ENCODE peak calls at places on chromosomes 7 and 10, in seven cellular contexts. One of them, this sample, is unnamed.

GRCh38 chr10:54133201-54133600 is 667.8 kb downstream of the PCDH15 start:
- DNase-seq in right lobe of liver: no peak
- DNase-seq in fibroblast of mammary gland: no peak
- DNase-seq in BE2C: no peak
- DNase-seq in PC-3: peak
- DNase-seq in lung: no peak
- DNase-seq in upper lobe of left lung: no peak
- DNase-seq in this sample: no peak

GRCh38 chr7:44881610-44882009 is 3.7 kb downstream of the PURB start:
- DNase-seq in right lobe of liver: no peak
- DNase-seq in fibroblast of mammary gland: peak
- DNase-seq in BE2C: no peak
- DNase-seq in PC-3: peak
- DNase-seq in lung: no peak
- DNase-seq in upper lobe of left lung: no peak
- DNase-seq in this sample: no peak

GRCh38 chr7:114857605-114858004 is 64.3 kb upstream of the MDFIC start:
- DNase-seq in right lobe of liver: no peak
- DNase-seq in fibroblast of mammary gland: no peak
- DNase-seq in BE2C: no peak
- DNase-seq in PC-3: no peak
- DNase-seq in lung: no peak
- DNase-seq in upper lobe of left lung: no peak
- DNase-seq in this sample: no peak

GRCh38 chr7:84701524-84702306 is 485.1 kb downstream of the SEMA3D start:
- DNase-seq in right lobe of liver: no peak
- DNase-seq in fibroblast of mammary gland: peak
- DNase-seq in BE2C: no peak
- DNase-seq in PC-3: peak
- DNase-seq in lung: no peak
- DNase-seq in upper lobe of left lung: no peak
- DNase-seq in this sample: no peak

GRCh38 chr10:133206311-133207040 is 23.5 kb upstream of the UTF1 start:
- DNase-seq in right lobe of liver: no peak
- DNase-seq in fibroblast of mammary gland: no peak
- DNase-seq in BE2C: no peak
- DNase-seq in PC-3: no peak
- DNase-seq in lung: no peak
- DNase-seq in upper lobe of left lung: peak
- DNase-seq in this sample: no peak

GRCh38 chr10:113522460-113522859 is 30.4 kb upstream of the HABP2 start:
- DNase-seq in right lobe of liver: no peak
- DNase-seq in fibroblast of mammary gland: no peak
- DNase-seq in BE2C: no peak
- DNase-seq in PC-3: no peak
- DNase-seq in lung: no peak
- DNase-seq in upper lobe of left lung: no peak
- DNase-seq in this sample: no peak

GRCh38 chr10:50577681-50578350 is 45.9 kb downstream of the SGMS1 start:
- DNase-seq in right lobe of liver: no peak
- DNase-seq in fibroblast of mammary gland: peak
- DNase-seq in BE2C: peak
- DNase-seq in PC-3: peak
- DNase-seq in lung: no peak
- DNase-seq in upper lobe of left lung: no peak
- DNase-seq in this sample: no peak

GRCh38 chr10:28311104-28311503 is 8.2 kb upstream of the MPP7 start:
- DNase-seq in right lobe of liver: no peak
- DNase-seq in fibroblast of mammary gland: no peak
- DNase-seq in BE2C: no peak
- DNase-seq in PC-3: no peak
- DNase-seq in lung: no peak
- DNase-seq in upper lobe of left lung: no peak
- DNase-seq in this sample: no peak

GRCh38 chr10:80580811-80581468 is 43.2 kb downstream of the SH2D4B start:
- DNase-seq in right lobe of liver: no peak
- DNase-seq in fibroblast of mammary gland: no peak
- DNase-seq in BE2C: no peak
- DNase-seq in PC-3: no peak
- DNase-seq in lung: peak
- DNase-seq in upper lobe of left lung: no peak
- DNase-seq in this sample: peak

GRCh38 chr7:138879356-138879755 is 81.4 kb upstream of the ATP6V0A4 start:
- DNase-seq in right lobe of liver: no peak
- DNase-seq in fibroblast of mammary gland: no peak
- DNase-seq in BE2C: no peak
- DNase-seq in PC-3: no peak
- DNase-seq in lung: no peak
- DNase-seq in upper lobe of left lung: peak
- DNase-seq in this sample: no peak

GRCh38 chr10:44723654-44724053 is 187.5 kb upstream of the TMEM72 start:
- DNase-seq in right lobe of liver: no peak
- DNase-seq in fibroblast of mammary gland: peak
- DNase-seq in BE2C: no peak
- DNase-seq in PC-3: peak
- DNase-seq in lung: no peak
- DNase-seq in upper lobe of left lung: no peak
- DNase-seq in this sample: no peak

GRCh38 chr7:5284304-5285281 is 1.9 kb downstream of the SLC29A4 start:
- DNase-seq in right lobe of liver: peak
- DNase-seq in fibroblast of mammary gland: peak
- DNase-seq in BE2C: peak
- DNase-seq in PC-3: peak
- DNase-seq in lung: peak
- DNase-seq in upper lobe of left lung: peak
- DNase-seq in this sample: no peak

GRCh38 chr7:31214751-31215150 is 125.8 kb downstream of the NEUROD6 start:
- DNase-seq in right lobe of liver: no peak
- DNase-seq in fibroblast of mammary gland: no peak
- DNase-seq in BE2C: no peak
- DNase-seq in PC-3: no peak
- DNase-seq in lung: no peak
- DNase-seq in upper lobe of left lung: no peak
- DNase-seq in this sample: no peak

GRCh38 chr7:5491251-5492044 is 67.8 kb upstream of the TNRC18 start:
- DNase-seq in right lobe of liver: no peak
- DNase-seq in fibroblast of mammary gland: no peak
- DNase-seq in BE2C: peak
- DNase-seq in PC-3: no peak
- DNase-seq in lung: no peak
- DNase-seq in upper lobe of left lung: peak
- DNase-seq in this sample: no peak

DNA sequence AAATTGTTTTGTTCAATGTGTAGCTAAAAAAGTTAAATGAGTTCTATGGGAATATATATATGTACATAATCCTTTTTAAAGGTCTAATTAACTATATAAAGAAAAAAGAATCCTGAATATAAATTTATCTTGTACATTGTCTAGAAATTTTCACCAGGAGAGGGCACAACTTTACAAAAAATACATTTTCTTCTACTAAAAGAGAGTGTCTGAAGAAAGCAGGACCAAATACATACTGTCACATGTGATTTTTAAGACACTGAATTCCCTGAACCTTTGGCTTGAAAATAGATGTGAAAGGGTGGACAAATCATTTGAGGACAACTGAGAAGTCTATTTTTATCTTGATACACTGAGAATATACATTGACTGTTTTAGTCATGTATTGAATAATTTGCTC is 204.3 kb downstream of the DGKB start:
- DNase-seq in right lobe of liver: no peak
- DNase-seq in fibroblast of mammary gland: peak
- DNase-seq in BE2C: no peak
- DNase-seq in PC-3: peak
- DNase-seq in lung: no peak
- DNase-seq in upper lobe of left lung: no peak
- DNase-seq in this sample: no peak
- TF ChIP-seq CTCF in right lobe of liver: peak
- TF ChIP-seq CTCF in fibroblast of mammary gland: no peak
- TF ChIP-seq CTCF in BE2C: no peak
- TF ChIP-seq CTCF in PC-3: peak
- TF ChIP-seq CTCF in lung: no peak
- TF ChIP-seq CTCF in upper lobe of left lung: no peak
- TF ChIP-seq CTCF in this sample: peak

GRCh38 chr10:63007112-63007511 is 126.0 kb upstream of the NRBF2 start:
- DNase-seq in right lobe of liver: no peak
- DNase-seq in fibroblast of mammary gland: no peak
- DNase-seq in BE2C: no peak
- DNase-seq in PC-3: no peak
- DNase-seq in lung: no peak
- DNase-seq in upper lobe of left lung: no peak
- DNase-seq in this sample: no peak

GRCh38 chr10:63008491-63008890 is 124.6 kb upstream of the NRBF2 start:
- DNase-seq in right lobe of liver: no peak
- DNase-seq in fibroblast of mammary gland: no peak
- DNase-seq in BE2C: no peak
- DNase-seq in PC-3: peak
- DNase-seq in lung: no peak
- DNase-seq in upper lobe of left lung: no peak
- DNase-seq in this sample: no peak

GRCh38 chr10:63005246-63005645 is 127.9 kb upstream of the NRBF2 start:
- DNase-seq in right lobe of liver: no peak
- DNase-seq in fibroblast of mammary gland: peak
- DNase-seq in BE2C: no peak
- DNase-seq in PC-3: peak
- DNase-seq in lung: no peak
- DNase-seq in upper lobe of left lung: no peak
- DNase-seq in this sample: no peak

DNA sequence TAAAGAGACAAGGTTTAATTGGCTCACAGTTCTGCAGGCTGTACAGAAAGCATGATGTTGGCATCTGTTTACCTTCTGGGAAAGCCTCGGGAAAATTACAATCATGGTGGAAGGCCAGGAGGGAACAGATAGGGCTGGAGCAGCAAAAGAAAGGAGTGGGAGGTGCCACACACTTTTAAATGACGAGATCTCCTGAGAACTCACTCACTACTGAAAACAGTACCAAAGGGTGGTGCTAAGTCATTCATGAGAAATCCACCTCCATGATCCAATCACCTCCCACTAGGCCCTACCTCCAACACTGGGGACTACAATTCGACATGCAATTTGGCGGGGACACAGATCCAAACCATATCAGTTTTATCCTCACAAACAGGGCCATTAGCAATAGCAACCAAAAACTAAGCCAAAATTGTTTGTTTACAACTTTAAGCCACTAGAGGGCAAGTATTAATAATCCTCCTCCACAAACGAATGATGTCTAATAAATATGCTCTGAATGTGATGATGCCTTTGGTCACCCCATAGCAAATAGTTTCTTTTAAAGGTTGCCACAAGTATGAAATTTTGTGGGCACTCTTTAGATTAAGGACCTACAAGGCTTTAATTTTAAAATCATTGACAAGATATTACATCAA is 129.2 kb upstream of the NRBF2 start:
- DNase-seq in right lobe of liver: no peak
- DNase-seq in fibroblast of mammary gland: peak
- DNase-seq in BE2C: no peak
- DNase-seq in PC-3: peak
- DNase-seq in lung: no peak
- DNase-seq in upper lobe of left lung: no peak
- DNase-seq in this sample: no peak
- TF ChIP-seq CTCF in right lobe of liver: peak
- TF ChIP-seq CTCF in fibroblast of mammary gland: peak
- TF ChIP-seq CTCF in BE2C: peak
- TF ChIP-seq CTCF in PC-3: peak
- TF ChIP-seq CTCF in lung: no peak
- TF ChIP-seq CTCF in upper lobe of left lung: no peak
- TF ChIP-seq CTCF in this sample: peak

GRCh38 chr10:77253665-77254064 is 383.9 kb downstream of the KCNMA1 start:
- DNase-seq in right lobe of liver: no peak
- DNase-seq in fibroblast of mammary gland: no peak
- DNase-seq in BE2C: no peak
- DNase-seq in PC-3: no peak
- DNase-seq in lung: no peak
- DNase-seq in upper lobe of left lung: no peak
- DNase-seq in this sample: no peak

GRCh38 chr10:77253037-77253436 is 384.6 kb downstream of the KCNMA1 start:
- DNase-seq in right lobe of liver: no peak
- DNase-seq in fibroblast of mammary gland: no peak
- DNase-seq in BE2C: no peak
- DNase-seq in PC-3: no peak
- DNase-seq in lung: no peak
- DNase-seq in upper lobe of left lung: no peak
- DNase-seq in this sample: no peak

GRCh38 chr10:77252380-77252779 is 385.2 kb downstream of the KCNMA1 start:
- DNase-seq in right lobe of liver: no peak
- DNase-seq in fibroblast of mammary gland: no peak
- DNase-seq in BE2C: no peak
- DNase-seq in PC-3: no peak
- DNase-seq in lung: no peak
- DNase-seq in upper lobe of left lung: no peak
- DNase-seq in this sample: no peak

GRCh38 chr10:77249901-77250459 is 387.6 kb downstream of the KCNMA1 start:
- DNase-seq in right lobe of liver: peak
- DNase-seq in fibroblast of mammary gland: no peak
- DNase-seq in BE2C: no peak
- DNase-seq in PC-3: no peak
- DNase-seq in lung: no peak
- DNase-seq in upper lobe of left lung: no peak
- DNase-seq in this sample: no peak

GRCh38 chr10:77251297-77252013 is 386.2 kb downstream of the KCNMA1 start:
- DNase-seq in right lobe of liver: peak
- DNase-seq in fibroblast of mammary gland: peak
- DNase-seq in BE2C: peak
- DNase-seq in PC-3: peak
- DNase-seq in lung: no peak
- DNase-seq in upper lobe of left lung: no peak
- DNase-seq in this sample: no peak
- TF ChIP-seq CTCF in right lobe of liver: peak
- TF ChIP-seq CTCF in fibroblast of mammary gland: peak
- TF ChIP-seq CTCF in BE2C: peak
- TF ChIP-seq CTCF in PC-3: peak
- TF ChIP-seq CTCF in lung: no peak
- TF ChIP-seq CTCF in upper lobe of left lung: no peak
- TF ChIP-seq CTCF in this sample: peak

GRCh38 chr10:14325325-14325955 is 5.3 kb downstream of the FRMD4A start:
- DNase-seq in right lobe of liver: peak
- DNase-seq in fibroblast of mammary gland: peak
- DNase-seq in BE2C: peak
- DNase-seq in PC-3: peak
- DNase-seq in lung: peak
- DNase-seq in upper lobe of left lung: no peak
- DNase-seq in this sample: no peak
- TF ChIP-seq CTCF in right lobe of liver: peak
- TF ChIP-seq CTCF in fibroblast of mammary gland: peak
- TF ChIP-seq CTCF in BE2C: peak
- TF ChIP-seq CTCF in PC-3: peak
- TF ChIP-seq CTCF in lung: peak
- TF ChIP-seq CTCF in upper lobe of left lung: no peak
- TF ChIP-seq CTCF in this sample: peak